ENCODE peak calls at places on chromosomes 4 and X, in seven cellular contexts. E, X, A, J, F, R and K are unnamed samples. For H3K27me3, the result is how much of the 10 kb centered on the place peaks cover.

GRCh38 chrX:17374619-17375360 is at the start of gene NHS:
- DNase-seq in J (peak), A (peak), F (peak), R (peak), X (peak), E (no peak), K (peak)

GRCh38 chr4:22170353-22170752 is 221.8 kb upstream of the KCNIP4 start:
- DNase-seq in R (no peak), J (no peak), E (no peak), X (no peak), F (no peak), A (no peak), K (no peak)

GRCh38 chrX:77622672-77623071 is 163.3 kb downstream of the ATRX start:
- DNase-seq in X (no peak), R (no peak), E (no peak), J (no peak), F (no peak), A (no peak), K (no peak)

GRCh38 chr4:153521467-153521866 is 55.3 kb downstream of the TMEM131L start:
- DNase-seq in A (no peak), J (no peak), F (no peak), E (no peak), R (no peak), X (no peak), K (no peak)

GRCh38 chrX:142977128-142977914 is 48.4 kb upstream of the SPANXN4 start:
- DNase-seq in F (no peak), E (no peak), X (no peak), A (no peak), R (no peak), J (no peak), K (no peak)

GRCh38 chr4:169208090-169208455 is 62.7 kb downstream of the SH3RF1 start:
- DNase-seq in J (no peak), A (no peak), F (no peak), X (no peak), E (no peak), R (no peak), K (no peak)

GRCh38 chr4:152240232-152240631 is 295.7 kb downstream of the FBXW7 start:
- DNase-seq in J (no peak), A (no peak), X (no peak), R (no peak), E (no peak), F (no peak), K (no peak)

GRCh38 chrX:45710081-45710801 is 509.6 kb upstream of the DIPK2B start:
- DNase-seq in J (no peak), A (no peak), E (no peak), X (no peak), F (no peak), R (no peak), K (peak)

GRCh38 chr4:57159866-57160265 is 49.7 kb upstream of the IGFBP7 start:
- DNase-seq in X (no peak), E (no peak), R (no peak), F (no peak), J (no peak), A (no peak), K (no peak)

GRCh38 chr4:180947421-180947820 is 1295.8 kb upstream of the TENM3 start:
- DNase-seq in A (no peak), E (no peak), R (no peak), F (no peak), X (no peak), J (no peak), K (no peak)

GRCh38 chrX:109472939-109473713 is 8.8 kb downstream of the GUCY2F start:
- DNase-seq in A (no peak), R (peak), E (no peak), J (no peak), F (no peak), X (no peak), K (no peak)

GRCh38 chrX:130174937-130175336 is 3.2 kb downstream of the RAB33A start:
- DNase-seq in X (no peak), J (no peak), F (no peak), E (no peak), R (no peak), A (no peak), K (no peak)
- H3K27me3 ChIP-seq in X (under half), J (under half), F (under half), E (under half), R (under half), A (under half), K (under half)

DNA sequence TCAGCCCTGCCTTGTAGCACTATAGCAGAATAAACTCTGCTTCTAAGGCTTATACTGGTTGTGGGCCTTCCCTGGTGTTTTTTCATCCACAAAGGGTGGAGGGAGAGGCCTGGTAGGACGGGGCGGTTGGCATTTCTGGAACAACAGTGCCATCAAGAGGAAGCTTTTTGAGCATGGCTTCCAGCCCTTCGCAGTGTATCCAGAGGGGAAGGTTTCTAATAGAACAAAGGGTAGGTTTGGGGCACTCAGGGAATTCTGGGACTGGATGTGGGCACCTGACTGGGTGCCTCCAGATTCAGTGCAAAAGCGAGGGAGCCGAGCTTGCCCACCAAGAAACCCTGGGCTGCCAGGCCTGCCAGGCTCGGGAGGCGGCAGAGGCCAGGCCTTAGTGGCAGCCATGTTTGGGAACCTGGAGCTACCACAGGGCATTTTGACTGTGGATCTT is 229.6 kb upstream of the AGTR2 start:
- DNase-seq in R (peak), X (peak), J (peak), E (no peak), F (peak), A (peak), K (no peak)
- TF ChIP-seq CTCF in R (no peak), X (peak), J (no peak), E (no peak), F (no peak), A (peak), K (no peak)

DNA sequence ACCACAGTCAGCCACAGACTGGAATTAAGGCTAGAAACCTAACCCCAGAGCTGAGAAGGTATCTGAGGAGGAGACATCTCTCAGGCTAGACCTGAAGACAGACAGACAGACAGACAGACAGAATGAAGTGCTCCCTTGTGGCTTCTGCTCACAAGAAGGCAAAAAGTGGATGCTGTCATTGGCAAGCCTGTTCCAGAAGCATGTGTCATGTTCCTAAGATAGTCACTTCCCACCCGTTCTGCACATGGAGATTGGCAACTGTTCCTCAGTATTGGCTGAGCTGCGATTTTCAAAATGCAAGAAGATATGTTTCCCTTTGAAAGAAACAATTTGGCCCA is 166.4 kb downstream of the NSUN7 start:
- DNase-seq in J (no peak), E (no peak), R (peak), A (no peak), F (no peak), X (no peak), K (no peak)
- H3K4me3 ChIP-seq in J (no peak), E (no peak), R (no peak), A (no peak), F (no peak), X (no peak), K (no peak)

GRCh38 chrX:88830113-88830512 is 83.1 kb downstream of the CPXCR1 start:
- DNase-seq in A (no peak), R (no peak), J (no peak), X (no peak), F (no peak), E (no peak), K (no peak)
- H3K27me3 ChIP-seq in A (under half), R (under half), J (under half), X (under half), F (under half), E (under half), K (under half)